ENCODE peak calls at places on chromosomes 6 and 20, in nine cellular contexts. A, B, Y, X, C, Q, V, O and F are unnamed samples.
A peak's percentile ranks its signal among the peaks of the same experiment; 100 is the strongest.

GRCh38 chr6:6386010-6386409 is 65.5 kb upstream of the F13A1 start:
- DNase-seq in A (no peak), B (no peak), Y (no peak), X (peak; percentile 65), C (no peak), Q (no peak), V (no peak), O (no peak), F (no peak)

GRCh38 chr6:127855542-127856159 is 45.2 kb downstream of the THEMIS start:
- DNase-seq in A (no peak), B (no peak), Y (no peak), X (no peak), C (peak; percentile 27), Q (no peak), V (no peak), O (peak; percentile 66), F (no peak)

GRCh38 chr6:139764498-139764986 is 390.1 kb upstream of the CITED2 start:
- DNase-seq in A (peak; percentile 98), B (no peak), Y (peak; percentile 26), X (peak; percentile 64), C (no peak), Q (peak; percentile 62), V (no peak), O (peak; percentile 91), F (no peak)

GRCh38 chr6:35757461-35758123 is 18.8 kb upstream of the CLPSL2 start:
- DNase-seq in A (no peak), B (no peak), Y (peak; percentile 63), X (no peak), C (no peak), Q (no peak), V (no peak), O (peak; percentile 65), F (no peak)

GRCh38 chr20:14445310-14445709 is 107.9 kb upstream of the FLRT3 start:
- DNase-seq in A (peak; percentile 26), B (no peak), Y (no peak), X (no peak), C (no peak), Q (no peak), V (no peak), O (peak; percentile 12), F (no peak)

GRCh38 chr6:125046107-125046925 is 84.1 kb downstream of the RNF217 start:
- DNase-seq in A (peak; percentile 14), B (peak; percentile 81), Y (no peak), X (no peak), C (no peak), Q (no peak), V (no peak), O (no peak), F (no peak)

GRCh38 chr6:37514377-37514776 is 14.7 kb upstream of the CCDC167 start:
- DNase-seq in A (no peak), B (no peak), Y (no peak), X (no peak), C (no peak), Q (no peak), V (no peak), O (no peak), F (no peak)

GRCh38 chr6:131383421-131384411 is 189.3 kb upstream of the ARG1 start:
- DNase-seq in A (no peak), B (no peak), Y (no peak), X (no peak), C (no peak), Q (no peak), V (no peak), O (peak; percentile 5), F (no peak)

GRCh38 chr6:128111096-128111495 is 210.2 kb upstream of the THEMIS start:
- DNase-seq in A (no peak), B (no peak), Y (no peak), X (no peak), C (no peak), Q (no peak), V (no peak), O (peak; percentile 63), F (no peak)

GRCh38 chr20:38221041-38221589 is 39.4 kb downstream of the KIAA1755 start:
- DNase-seq in A (no peak), B (no peak), Y (peak; percentile 87), X (no peak), C (peak; percentile 42), Q (no peak), V (peak; percentile 79), O (peak; percentile 69), F (peak; percentile 63)

GRCh38 chr6:116251568-116252384 is 2.1 kb downstream of the TSPYL4 start:
- DNase-seq in A (peak; percentile 60), B (no peak), Y (no peak), X (no peak), C (no peak), Q (no peak), V (no peak), O (peak; percentile 92), F (no peak)

GRCh38 chr6:154872605-154873004 is 122.5 kb upstream of the TIAM2 start:
- DNase-seq in A (no peak), B (no peak), Y (no peak), X (no peak), C (no peak), Q (no peak), V (no peak), O (no peak), F (no peak)

GRCh38 chr6:1636971-1637871 is 27.5 kb downstream of the FOXC1 start:
- DNase-seq in A (no peak), B (no peak), Y (peak; percentile 26), X (no peak), C (no peak), Q (no peak), V (no peak), O (no peak), F (no peak)

GRCh38 chr6:170271771-170272314 is 19.0 kb downstream of the DLL1 start:
- DNase-seq in A (no peak), B (no peak), Y (peak; percentile 94), X (peak; percentile 45), C (peak; percentile 64), Q (peak; percentile 69), V (peak; percentile 84), O (no peak), F (no peak)

GRCh38 chr20:33086052-33086722 is 6.7 kb downstream of the BPIFB4 start:
- DNase-seq in A (no peak), B (no peak), Y (no peak), X (no peak), C (no peak), Q (no peak), V (no peak), O (no peak), F (no peak)

GRCh38 chr20:33084722-33085121 is 5.3 kb downstream of the BPIFB4 start:
- DNase-seq in A (no peak), B (no peak), Y (no peak), X (no peak), C (no peak), Q (no peak), V (no peak), O (no peak), F (no peak)

GRCh38 chr20:33083544-33084340 is 4.3 kb downstream of the BPIFB4 start:
- DNase-seq in A (no peak), B (no peak), Y (no peak), X (no peak), C (no peak), Q (no peak), V (no peak), O (no peak), F (no peak)

GRCh38 chr20:33079267-33079666 is at the start of gene BPIFB4:
- DNase-seq in A (no peak), B (no peak), Y (no peak), X (no peak), C (no peak), Q (no peak), V (no peak), O (peak; percentile 40), F (no peak)

GRCh38 chr20:33081411-33082154 is 2.1 kb downstream of the BPIFB4 start:
- DNase-seq in A (no peak), B (no peak), Y (no peak), X (peak; percentile 15), C (no peak), Q (no peak), V (no peak), O (no peak), F (no peak)
- TF ChIP-seq CTCF in A (no peak), B (no peak), Y (no peak), X (no peak), C (no peak), Q (no peak), V (no peak), O (no peak), F (no peak)

DNA sequence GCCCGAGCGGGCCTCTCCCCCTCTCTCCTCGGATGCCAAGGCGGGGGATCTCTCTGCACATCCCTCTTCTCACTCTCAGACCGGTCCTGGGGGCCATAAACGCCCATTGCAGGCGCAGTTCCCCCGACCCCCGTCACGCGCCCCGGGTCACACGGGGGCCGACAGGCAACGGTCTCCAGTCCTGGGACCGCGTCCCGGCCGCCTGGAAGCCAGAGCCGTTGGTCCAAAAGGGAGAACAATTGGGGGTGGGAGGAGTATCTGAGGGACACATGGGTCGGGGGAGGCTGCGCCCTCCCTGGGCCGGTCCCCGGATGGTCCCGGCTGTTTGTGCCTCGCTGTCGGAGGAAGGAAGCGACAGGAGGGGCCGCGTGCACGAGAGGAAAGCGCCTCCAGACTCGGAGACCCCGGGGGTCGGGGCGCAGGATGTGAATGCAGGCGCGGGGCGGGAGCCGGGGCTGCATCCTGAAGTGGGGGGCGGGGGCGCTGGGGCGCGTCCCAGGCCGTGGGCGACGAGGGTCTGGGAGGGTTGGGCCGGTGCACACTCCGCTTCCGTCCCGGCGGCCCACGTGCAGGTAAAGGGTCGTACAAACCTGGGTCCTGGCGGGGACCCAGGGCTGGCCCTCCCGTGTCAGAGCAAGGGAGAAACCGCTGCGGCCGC is 903 bp downstream of the SLC4A11 start:
- DNase-seq in A (no peak), B (no peak), Y (no peak), X (no peak), C (no peak), Q (no peak), V (no peak), O (no peak), F (no peak)
- TF ChIP-seq CTCF in A (no peak), B (no peak), Y (no peak), X (no peak), C (no peak), Q (no peak), V (no peak), O (no peak), F (no peak)

DNA sequence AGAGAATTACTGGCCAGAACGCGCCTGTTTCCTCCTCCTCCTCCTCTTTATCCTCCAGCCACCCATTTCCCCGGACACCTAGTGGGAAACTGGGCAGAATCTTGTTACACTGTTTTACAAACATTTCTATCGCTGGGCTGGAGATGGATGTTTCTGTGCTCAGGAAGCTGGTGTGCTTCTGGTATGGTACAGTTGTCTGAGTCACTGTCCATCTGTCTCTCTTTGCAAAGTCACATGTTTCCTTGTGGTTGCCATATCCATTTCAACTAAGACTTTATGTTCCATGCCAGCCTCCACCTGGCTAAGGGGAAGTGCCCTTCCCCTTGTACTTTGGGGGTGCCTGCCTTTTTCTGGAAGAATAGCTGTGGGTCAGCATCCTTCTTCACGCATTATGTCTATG is 52.9 kb upstream of the SLC22A16 start:
- DNase-seq in A (no peak), B (no peak), Y (no peak), X (peak; percentile 73), C (no peak), Q (no peak), V (no peak), O (peak; percentile 52), F (no peak)
- TF ChIP-seq CTCF in A (no peak), B (no peak), Y (no peak), X (no peak), C (no peak), Q (no peak), V (no peak), O (no peak), F (no peak)

DNA sequence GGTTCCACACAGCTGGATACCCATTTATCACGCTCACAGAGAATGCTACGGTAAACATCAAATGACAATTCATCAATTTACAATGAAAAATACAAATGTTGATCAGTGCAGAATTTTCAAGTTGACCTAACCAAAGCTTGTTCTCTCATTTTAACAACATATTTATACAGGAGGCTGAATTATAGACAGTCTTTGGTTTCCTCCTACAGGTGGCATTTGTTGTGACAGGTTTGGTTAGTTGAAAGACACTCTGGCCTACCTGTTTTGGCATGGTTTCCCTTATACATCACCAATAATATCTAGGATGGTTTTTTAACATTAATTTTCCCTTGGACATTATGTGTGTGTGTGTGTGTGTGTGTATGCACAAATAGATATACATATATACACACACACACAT is 642.5 kb upstream of the MMS22L start:
- DNase-seq in A (no peak), B (no peak), Y (no peak), X (no peak), C (no peak), Q (no peak), V (no peak), O (no peak), F (no peak)
- TF ChIP-seq CTCF in A (no peak), B (no peak), Y (no peak), X (no peak), C (no peak), Q (peak; percentile 21), V (no peak), O (no peak), F (no peak)